ENCODE peak calls at places on chromosomes 2 and 18, in ten cellular contexts. A, Q, W, M, S, J, G, Y, N and T are unnamed samples.

GRCh38 chr2:69773201-69773600 is 31.3 kb downstream of the ANXA4 start:
- DNase-seq in Y (peak), M (peak), A (no peak), Q (no peak), W (no peak), J (peak), N (no peak), G (no peak), S (no peak), T (peak)

GRCh38 chr2:42105330-42106256 is 57.8 kb downstream of the PKDCC start:
- DNase-seq in J (peak), M (no peak), Q (peak), N (no peak), S (peak), Y (no peak), G (no peak), W (no peak), A (peak), T (no peak)

GRCh38 chr2:4898706-4899105 is 793.5 kb upstream of the SOX11 start:
- DNase-seq in G (peak), S (no peak), M (no peak), Q (no peak), W (no peak), N (no peak), Y (no peak), J (peak), A (no peak), T (no peak)

GRCh38 chr2:196990092-196990491 is 63.6 kb upstream of the PGAP1 start:
- DNase-seq in M (no peak), A (no peak), Q (no peak), S (no peak), W (no peak), N (no peak), J (no peak), Y (no peak), G (no peak), T (no peak)

GRCh38 chr18:25187582-25188291 is 164.2 kb downstream of the ZNF521 start:
- DNase-seq in M (no peak), N (no peak), J (no peak), W (no peak), G (no peak), A (no peak), S (no peak), Y (no peak), Q (no peak), T (no peak)

GRCh38 chr2:126309185-126309584 is 346.8 kb upstream of the GYPC start:
- DNase-seq in N (no peak), Q (no peak), S (no peak), M (no peak), J (no peak), G (no peak), Y (no peak), W (no peak), A (no peak), T (no peak)

GRCh38 chr2:12456293-12457151 is 260.2 kb upstream of the TRIB2 start:
- DNase-seq in A (peak), W (peak), Q (peak), S (peak), M (peak), G (peak), N (peak), J (peak), Y (peak), T (peak)

GRCh38 chr18:73842795-73843394 is 304.7 kb downstream of the FBXO15 start:
- DNase-seq in N (peak), M (peak), G (peak), W (no peak), Q (no peak), Y (peak), J (peak), S (no peak), A (peak), T (peak)

GRCh38 chr2:185785851-185786473 is 47.4 kb downstream of the FSIP2 start:
- DNase-seq in A (no peak), Q (no peak), N (no peak), J (no peak), S (no peak), G (no peak), Y (no peak), M (no peak), W (no peak), T (no peak)

GRCh38 chr2:156691014-156691413 is 254.8 kb downstream of the GPD2 start:
- DNase-seq in S (no peak), J (no peak), Q (no peak), G (no peak), N (no peak), A (no peak), Y (no peak), M (no peak), W (no peak), T (no peak)

GRCh38 chr2:60260646-60261296 is 292.7 kb downstream of the BCL11A start:
- DNase-seq in Q (no peak), G (peak), N (no peak), W (no peak), M (no peak), S (peak), J (no peak), A (peak), Y (no peak), T (no peak)

GRCh38 chr2:220510668-220511067 is 883.2 kb downstream of the SLC4A3 start:
- DNase-seq in A (no peak), M (no peak), J (no peak), Q (no peak), Y (no peak), G (no peak), S (no peak), W (no peak), N (no peak), T (no peak)

GRCh38 chr2:29033172-29033571 is 41.2 kb downstream of the PCARE start:
- DNase-seq in J (no peak), Q (no peak), A (no peak), N (no peak), S (no peak), Y (peak), G (peak), W (no peak), M (no peak), T (no peak)

GRCh38 chr2:184336688-184337087 is 261.6 kb upstream of the ZNF804A start:
- DNase-seq in M (no peak), W (no peak), S (no peak), G (no peak), A (no peak), N (no peak), Y (no peak), J (peak), Q (no peak), T (peak)

GRCh38 chr18:26206488-26206887 is 19.8 kb upstream of the TAF4B start:
- DNase-seq in A (no peak), J (no peak), M (no peak), Q (no peak), W (no peak), N (no peak), S (no peak), G (no peak), Y (no peak), T (no peak)

GRCh38 chr2:195721042-195721441 is 64.0 kb downstream of the SLC39A10 start:
- DNase-seq in N (no peak), J (no peak), Y (no peak), M (no peak), S (no peak), G (no peak), Q (no peak), W (no peak), A (no peak), T (no peak)

GRCh38 chr18:47215554-47216138 is 35.8 kb downstream of the SKOR2 start:
- DNase-seq in J (peak), N (peak), G (no peak), Y (peak), M (no peak), A (no peak), S (no peak), W (no peak), Q (no peak), T (peak)

GRCh38 chr2:106193491-106193976 is 567 bp downstream of the UXS1 start:
- DNase-seq in M (no peak), N (peak), Q (peak), W (no peak), A (peak), J (no peak), G (peak), Y (no peak), S (peak), T (no peak)

GRCh38 chr2:241965931-241966412 is 96.4 kb downstream of the RTP5 start:
- DNase-seq in G (peak), W (no peak), M (peak), Y (peak), Q (no peak), N (peak), S (no peak), A (peak), J (peak), T (peak)

GRCh38 chr18:67742525-67742924 is 226.0 kb upstream of the DSEL start:
- DNase-seq in W (no peak), G (no peak), Q (no peak), A (no peak), M (no peak), N (no peak), Y (no peak), S (no peak), J (no peak), T (no peak)

GRCh38 chr2:235021752-235022151 is 69.9 kb downstream of the SH3BP4 start:
- DNase-seq in W (no peak), S (no peak), Q (no peak), N (no peak), A (no peak), G (no peak), J (peak), Y (peak), M (peak), T (peak)

GRCh38 chr18:48896875-48897511 is 53.8 kb downstream of the SMAD7 start:
- DNase-seq in W (no peak), Y (peak), G (peak), M (no peak), N (peak), J (peak), A (peak), Q (peak), S (peak), T (peak)
- TF ChIP-seq CTCF in W (no peak), Y (no peak), G (no peak), M (no peak), N (peak), J (no peak), A (no peak), Q (no peak), S (no peak), T (peak)

GRCh38 chr18:14908541-14908940 is 160.6 kb downstream of the ANKRD30B start:
- DNase-seq in S (no peak), Y (no peak), M (no peak), Q (no peak), G (no peak), N (no peak), W (no peak), J (no peak), A (no peak), T (no peak)

GRCh38 chr18:14905350-14905749 is 157.4 kb downstream of the ANKRD30B start:
- DNase-seq in Q (no peak), Y (no peak), S (no peak), N (no peak), W (no peak), J (no peak), A (no peak), M (no peak), G (no peak), T (no peak)

GRCh38 chr18:14912967-14913366 is 165.0 kb downstream of the ANKRD30B start:
- DNase-seq in N (no peak), A (no peak), M (no peak), G (no peak), S (no peak), Y (no peak), J (no peak), W (no peak), Q (no peak), T (no peak)

GRCh38 chr18:14905979-14906378 is 158.0 kb downstream of the ANKRD30B start:
- DNase-seq in N (no peak), A (no peak), M (no peak), Q (no peak), S (no peak), W (no peak), J (no peak), Y (no peak), G (no peak), T (no peak)

GRCh38 chr18:14907420-14907819 is 159.4 kb downstream of the ANKRD30B start:
- DNase-seq in J (no peak), S (no peak), Y (no peak), G (no peak), W (no peak), M (no peak), N (no peak), A (no peak), Q (no peak), T (no peak)
- H3K4me3 ChIP-seq in J (no peak), S (no peak), Y (no peak), G (no peak), W (no peak), M (no peak), N (no peak), A (no peak), Q (no peak), T (no peak)

DNA sequence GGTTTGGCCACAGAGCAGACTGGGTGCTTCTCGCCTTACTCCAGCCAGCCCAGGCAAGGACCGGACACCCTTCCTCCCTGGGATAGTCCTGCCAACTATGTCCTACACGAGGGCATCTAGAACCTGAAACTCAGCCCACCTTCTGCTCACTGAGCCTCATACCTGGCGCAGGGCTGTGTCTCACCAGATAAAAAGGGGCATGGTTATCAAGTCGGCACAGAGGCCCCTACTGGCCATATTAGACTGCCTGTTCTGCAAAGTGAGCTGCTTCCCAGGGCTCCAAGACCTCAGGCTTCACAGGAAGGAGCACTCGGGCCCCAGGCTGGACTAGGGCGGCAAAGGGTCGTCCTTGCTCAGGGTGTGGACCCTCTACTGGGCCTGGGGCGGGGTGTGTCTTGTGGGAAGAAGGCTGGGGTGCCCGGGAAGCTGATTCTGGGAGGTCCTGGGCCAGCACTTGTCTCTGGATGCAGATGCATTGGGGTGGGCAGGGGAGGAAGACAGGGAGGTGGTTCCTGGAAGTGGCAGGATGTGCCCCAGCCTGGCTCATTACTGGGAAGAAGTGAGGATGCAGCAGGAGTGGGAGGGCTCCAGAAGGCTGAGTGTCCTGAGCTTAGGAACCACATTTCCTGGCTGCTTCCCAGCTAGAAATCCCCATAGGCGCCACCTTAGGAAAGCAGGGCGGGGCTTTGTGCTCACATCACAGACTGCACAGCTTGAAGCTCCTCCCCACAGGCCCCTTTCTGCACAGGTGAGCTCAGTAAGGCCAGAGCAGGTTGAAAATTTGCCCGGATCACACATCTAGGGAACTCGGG is 19.6 kb downstream of the EHD3 start:
- DNase-seq in N (no peak), M (no peak), S (no peak), A (no peak), W (no peak), J (no peak), Q (no peak), Y (no peak), G (peak), T (no peak)
- TF ChIP-seq CTCF in N (no peak), M (no peak), S (no peak), A (no peak), W (no peak), J (no peak), Q (no peak), Y (no peak), G (no peak), T (no peak)

GRCh38 chr2:233356546-233357308 is 2.4 kb downstream of the DGKD start:
- DNase-seq in J (no peak), Q (no peak), S (no peak), G (peak), Y (peak), W (no peak), A (no peak), M (no peak), N (no peak), T (no peak)
- H3K4me3 ChIP-seq in J (no peak), Q (no peak), S (peak), G (peak), Y (no peak), W (no peak), A (no peak), M (peak), N (no peak), T (no peak)

DNA sequence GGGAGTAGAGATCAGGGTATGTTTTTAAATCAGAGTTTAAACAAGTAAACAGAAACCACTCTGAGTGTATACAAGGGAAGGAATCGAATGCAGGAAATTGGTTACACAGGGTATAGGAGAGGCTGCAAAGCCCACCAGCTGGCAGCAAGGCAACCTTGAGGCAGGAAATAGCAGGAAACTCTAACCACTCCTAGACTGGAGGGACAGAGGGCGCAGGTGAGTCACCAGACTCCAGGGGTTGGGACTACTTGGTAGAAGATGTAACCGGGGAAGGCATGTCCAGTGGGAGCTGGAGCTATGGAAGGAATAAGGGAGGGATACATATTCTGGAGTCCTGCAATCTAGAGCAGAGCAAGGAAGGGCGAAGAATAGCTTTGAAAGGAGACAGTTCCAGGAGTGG is 152.3 kb downstream of the MEIS1 start:
- DNase-seq in G (peak), A (no peak), S (no peak), W (no peak), N (peak), J (no peak), Q (no peak), Y (no peak), M (no peak), T (peak)
- TF ChIP-seq CTCF in G (no peak), A (peak), S (no peak), W (no peak), N (peak), J (no peak), Q (peak), Y (no peak), M (peak), T (peak)

GRCh38 chr2:148545387-148546256 is 98.9 kb upstream of the EPC2 start:
- DNase-seq in J (no peak), Q (no peak), M (no peak), N (no peak), W (no peak), S (no peak), G (no peak), Y (no peak), A (no peak), T (no peak)
- H3K4me3 ChIP-seq in J (no peak), Q (no peak), M (no peak), N (no peak), W (no peak), S (no peak), G (no peak), Y (no peak), A (no peak), T (no peak)

GRCh38 chr2:26786207-26787023 is 559 bp downstream of the CENPA start:
- DNase-seq in J (peak), N (no peak), A (peak), Q (no peak), M (no peak), Y (no peak), W (no peak), G (no peak), S (peak), T (peak)

GRCh38 chr2:26780203-26780760 is 5.6 kb upstream of the CENPA start:
- DNase-seq in J (no peak), G (no peak), N (no peak), Q (no peak), Y (no peak), W (no peak), A (no peak), S (no peak), M (no peak), T (no peak)

GRCh38 chr2:26784570-26785234 is 1.2 kb upstream of the CENPA start:
- DNase-seq in A (no peak), N (no peak), S (no peak), Q (no peak), M (no peak), W (no peak), J (no peak), Y (no peak), G (no peak), T (no peak)

GRCh38 chr2:26782876-26783704 is 2.8 kb upstream of the CENPA start:
- DNase-seq in W (no peak), Y (no peak), N (no peak), G (no peak), J (no peak), Q (no peak), M (no peak), A (no peak), S (no peak), T (no peak)

GRCh38 chr2:26785431-26786206 is at the start of gene CENPA:
- DNase-seq in S (peak), Q (peak), A (peak), M (peak), Y (peak), J (peak), W (peak), N (peak), G (peak), T (peak)
- TF ChIP-seq CTCF in S (peak), Q (peak), A (peak), M (no peak), Y (peak), J (no peak), W (no peak), N (peak), G (peak), T (peak)

DNA sequence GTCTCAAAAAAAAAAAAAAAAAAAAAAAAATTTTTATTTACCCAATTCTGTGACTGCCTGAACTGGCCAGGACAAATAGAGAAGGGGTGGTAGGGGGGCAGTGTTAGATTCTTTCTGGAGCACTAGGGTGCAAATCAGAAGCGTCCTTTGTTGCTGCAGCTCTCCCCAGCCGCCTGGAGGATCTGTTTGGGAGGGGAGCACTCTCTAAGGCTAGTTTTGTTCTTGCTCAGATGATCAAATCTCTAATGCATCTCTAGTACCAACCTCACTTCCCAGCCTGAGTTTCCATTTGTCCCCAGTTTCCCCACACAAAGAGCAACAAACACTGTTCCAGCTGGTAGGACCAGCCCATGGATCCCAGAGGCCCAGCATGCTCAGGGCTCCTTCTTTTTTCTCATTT is 83.0 kb downstream of the GBX2 start:
- DNase-seq in M (no peak), G (no peak), N (no peak), S (no peak), W (no peak), A (peak), J (no peak), Q (no peak), Y (no peak), T (no peak)
- H3K4me3 ChIP-seq in M (no peak), G (no peak), N (no peak), S (no peak), W (no peak), A (no peak), J (no peak), Q (no peak), Y (no peak), T (no peak)

GRCh38 chr2:38057651-38058410 is 18.1 kb downstream of the CYP1B1 start:
- DNase-seq in Y (no peak), A (no peak), N (no peak), M (no peak), J (no peak), Q (no peak), W (no peak), S (no peak), G (no peak), T (no peak)
- TF ChIP-seq CTCF in Y (no peak), A (no peak), N (no peak), M (no peak), J (no peak), Q (no peak), W (no peak), S (no peak), G (no peak), T (no peak)

GRCh38 chr18:32805354-32805753 is 32.5 kb upstream of the KLHL14 start:
- DNase-seq in J (no peak), A (no peak), G (no peak), W (no peak), Q (no peak), S (no peak), Y (no peak), M (no peak), N (no peak), T (no peak)

GRCh38 chr18:32804126-32804888 is 31.5 kb upstream of the KLHL14 start:
- DNase-seq in S (no peak), W (no peak), A (no peak), J (no peak), N (peak), Y (no peak), M (no peak), Q (no peak), G (no peak), T (no peak)

GRCh38 chr18:32803571-32803970 is 30.7 kb upstream of the KLHL14 start:
- DNase-seq in M (no peak), G (no peak), Q (no peak), J (no peak), N (no peak), W (no peak), S (no peak), Y (no peak), A (no peak), T (no peak)

GRCh38 chr18:32801236-32801635 is 28.4 kb upstream of the KLHL14 start:
- DNase-seq in A (no peak), W (no peak), M (no peak), S (no peak), Q (no peak), N (no peak), Y (no peak), J (no peak), G (no peak), T (no peak)

GRCh38 chr18:32802606-32803451 is 30.0 kb upstream of the KLHL14 start:
- DNase-seq in Y (no peak), G (no peak), M (no peak), A (no peak), Q (no peak), W (no peak), J (no peak), S (no peak), N (no peak), T (no peak)
- H3K4me3 ChIP-seq in Y (no peak), G (no peak), M (no peak), A (no peak), Q (no peak), W (no peak), J (no peak), S (no peak), N (no peak), T (no peak)